ENCODE peak calls at places on chromosomes 6 and 20, in seven cellular contexts. N is NCI-H524; D is DMS153; G is fibroblast of the conjunctiva; X is kidney epithelial cell; M is ureter; Z is naive thymus-derived CD4-positive, alpha-beta T cell. Q is an unnamed sample.

GRCh38 chr20:19712737-19713260 is 45.3 kb upstream of the RIN2 start:
- DNase-seq in N (no peak), D (no peak), G (no peak), X (no peak), M (no peak), Z (no peak), Q (no peak)

GRCh38 chr6:144343736-144344428 is 58.7 kb downstream of the UTRN start:
- DNase-seq in N (no peak), D (no peak), G (no peak), X (no peak), M (no peak), Z (peak), Q (peak)

GRCh38 chr20:31863296-31864085 is 6.8 kb downstream of the DUSP15 start:
- DNase-seq in N (no peak), D (no peak), G (no peak), X (no peak), M (no peak), Z (no peak), Q (no peak)

GRCh38 chr6:46963626-46964025 is 41.9 kb upstream of the ADGRF5 start:
- DNase-seq in N (no peak), D (no peak), G (no peak), X (no peak), M (no peak), Z (no peak), Q (no peak)

GRCh38 chr6:95614094-95614493 is 36.8 kb downstream of the MANEA start:
- DNase-seq in N (no peak), D (no peak), G (no peak), X (no peak), M (no peak), Z (no peak), Q (no peak)

GRCh38 chr6:142030115-142030619 is 102.6 kb upstream of the GJE1 start:
- DNase-seq in N (no peak), D (no peak), G (no peak), X (no peak), M (no peak), Z (no peak), Q (no peak)

GRCh38 chr6:166911248-166911677 is 45.1 kb downstream of the RNASET2 start:
- DNase-seq in N (no peak), D (no peak), G (no peak), X (no peak), M (no peak), Z (no peak), Q (no peak)

GRCh38 chr6:1945235-1945832 is 300.1 kb downstream of the GMDS start:
- DNase-seq in N (no peak), D (no peak), G (no peak), X (no peak), M (no peak), Z (no peak), Q (no peak)

GRCh38 chr6:130282234-130282995 is 59.7 kb upstream of the SAMD3 start:
- DNase-seq in N (no peak), D (no peak), G (peak), X (no peak), M (no peak), Z (no peak), Q (no peak)

GRCh38 chr20:36004045-36004444 is 35.7 kb downstream of the CNBD2 start:
- DNase-seq in N (no peak), D (no peak), G (no peak), X (no peak), M (no peak), Z (no peak), Q (no peak)

GRCh38 chr20:7470912-7471311 is 469.3 kb downstream of the HAO1 start:
- DNase-seq in N (no peak), D (no peak), G (no peak), X (no peak), M (no peak), Z (no peak), Q (no peak)

GRCh38 chr6:168102093-168102985 is 23.3 kb upstream of the FRMD1 start:
- DNase-seq in N (no peak), D (peak), G (no peak), X (no peak), M (no peak), Z (no peak), Q (no peak)

GRCh38 chr6:163389354-163389753 is 25.2 kb upstream of the QKI start:
- DNase-seq in N (no peak), D (no peak), G (no peak), X (no peak), M (no peak), Z (no peak), Q (no peak)

GRCh38 chr6:69164564-69165252 is 529.6 kb downstream of the ADGRB3 start:
- DNase-seq in N (no peak), D (no peak), G (no peak), X (no peak), M (no peak), Z (no peak), Q (no peak)

GRCh38 chr6:112145080-112145573 is 57.7 kb downstream of the FAM229B start:
- DNase-seq in N (peak), D (no peak), G (no peak), X (no peak), M (no peak), Z (no peak), Q (no peak)

GRCh38 chr6:138001750-138002349 is 105.4 kb downstream of the PERP start:
- DNase-seq in N (peak), D (peak), G (peak), X (no peak), M (peak), Z (peak), Q (no peak)

GRCh38 chr6:5942591-5942990 is 64.1 kb downstream of the NRN1 start:
- DNase-seq in N (no peak), D (no peak), G (no peak), X (no peak), M (no peak), Z (no peak), Q (no peak)

GRCh38 chr6:119669228-119669627 is 319.7 kb upstream of the MAN1A1 start:
- DNase-seq in N (no peak), D (no peak), G (no peak), X (no peak), M (no peak), Z (no peak), Q (no peak)

GRCh38 chr6:24274441-24275083 is 83.3 kb downstream of the DCDC2 start:
- DNase-seq in N (no peak), D (no peak), G (no peak), X (no peak), M (no peak), Z (no peak), Q (no peak)

GRCh38 chr20:61614311-61615100 is 362.4 kb downstream of the CDH4 start:
- DNase-seq in N (no peak), D (no peak), G (no peak), X (no peak), M (no peak), Z (no peak), Q (no peak)

GRCh38 chr20:5674176-5674660 is 76.0 kb upstream of the SHLD1 start:
- DNase-seq in N (no peak), D (peak), G (no peak), X (peak), M (no peak), Z (no peak), Q (no peak)

Q was measured in esophagus muscularis mucosa.